ENCODE peak calls at places on chromosomes 7 and 10, in seven cellular contexts. V is anterior cingulate cortex; O is stimulated activated naive CD8-positive, alpha-beta T cell treated with anti-CD3 and anti-CD28 coated beads, Interleukin-15, Interleukin-2, amounts not matched to agents 100 U/mL and 50 U/mL, for 24 hours; J is HFF-Myc; P is HCT116; L is T-cell; G is NCI-H146. W is an unnamed sample.

GRCh38 chr7:17640730-17641377 is 299.4 kb downstream of the SNX13 start:
- DNase-seq in V (no peak), O (peak), J (no peak), P (peak), L (no peak), G (peak), W (no peak)

GRCh38 chr7:72127136-72127535 is 285.0 kb downstream of the CALN1 start:
- DNase-seq in V (no peak), O (no peak), J (no peak), P (no peak), L (no peak), G (no peak), W (no peak)

GRCh38 chr10:88361494-88361893 is 221.6 kb downstream of the RNLS start:
- DNase-seq in V (no peak), O (no peak), J (no peak), P (no peak), L (no peak), G (no peak), W (no peak)

GRCh38 chr10:105150486-105150885 is 509.4 kb downstream of the SORCS3 start:
- DNase-seq in V (no peak), O (no peak), J (no peak), P (no peak), L (no peak), G (no peak), W (no peak)

GRCh38 chr10:593421-593820 is 96.0 kb downstream of the DIP2C start:
- DNase-seq in V (no peak), O (no peak), J (no peak), P (no peak), L (no peak), G (no peak), W (no peak)

GRCh38 chr7:149884541-149884940 is 10.8 kb downstream of the ATP6V0E2 start:
- DNase-seq in V (no peak), O (no peak), J (no peak), P (no peak), L (no peak), G (no peak), W (no peak)

GRCh38 chr10:24196426-24197039 is 12.4 kb upstream of the KIAA1217 start:
- DNase-seq in V (peak), O (peak), J (no peak), P (peak), L (peak), G (peak), W (peak)

GRCh38 chr7:8365499-8366110 is 67.8 kb upstream of the NXPH1 start:
- DNase-seq in V (no peak), O (no peak), J (no peak), P (peak), L (no peak), G (peak), W (peak)

GRCh38 chr7:6709808-6710207 is 3.1 kb upstream of the ZNF12 start:
- DNase-seq in V (no peak), O (peak), J (no peak), P (peak), L (no peak), G (no peak), W (no peak)

GRCh38 chr7:123798527-123799188 is 46.3 kb upstream of the HYAL4 start:
- DNase-seq in V (no peak), O (no peak), J (no peak), P (peak), L (no peak), G (no peak), W (no peak)

GRCh38 chr10:131767716-131768115 is 133.1 kb upstream of the PPP2R2D start:
- DNase-seq in V (no peak), O (no peak), J (no peak), P (no peak), L (no peak), G (no peak), W (no peak)

GRCh38 chr10:127889605-127890195 is 3.0 kb downstream of the CLRN3 start:
- DNase-seq in V (no peak), O (no peak), J (no peak), P (no peak), L (no peak), G (no peak), W (no peak)

GRCh38 chr10:116888380-116889055 is 39.2 kb downstream of the ENO4 start:
- DNase-seq in V (no peak), O (no peak), J (peak), P (peak), L (no peak), G (no peak), W (peak)

GRCh38 chr10:31697271-31698168 is 231.1 kb downstream of the ARHGAP12 start:
- DNase-seq in V (peak), O (no peak), J (peak), P (no peak), L (no peak), G (peak), W (no peak)

GRCh38 chr7:47370461-47371042 is 211.4 kb downstream of the TNS3 start:
- DNase-seq in V (no peak), O (no peak), J (no peak), P (no peak), L (no peak), G (no peak), W (no peak)

GRCh38 chr10:474406-474805 is 215.1 kb downstream of the DIP2C start:
- DNase-seq in V (no peak), O (no peak), J (no peak), P (no peak), L (no peak), G (no peak), W (no peak)

GRCh38 chr7:128206747-128207500 is 34.2 kb upstream of the LEP start:
- DNase-seq in V (no peak), O (no peak), J (no peak), P (no peak), L (no peak), G (no peak), W (no peak)

GRCh38 chr10:58806970-58807630 is 294.4 kb downstream of the BICC1 start:
- DNase-seq in V (no peak), O (no peak), J (no peak), P (no peak), L (no peak), G (no peak), W (no peak)

W was measured in Panc1.